ENCODE peak calls at places on chromosomes 3 and 15, in ten cellular contexts. R, G, A, E, W, C, L, Z, M and O are unnamed samples.

GRCh38 chr3:21390136-21390535 is 360.9 kb downstream of the ZNF385D start:
- DNase-seq in E (peak), C (no peak), W (no peak), R (no peak), Z (peak), G (no peak), A (no peak), L (peak), M (no peak), O (peak)

GRCh38 chr15:63250312-63250965 is 27.0 kb upstream of the APH1B start:
- DNase-seq in R (no peak), W (no peak), L (peak), C (no peak), M (no peak), G (no peak), Z (peak), E (peak), A (no peak), O (no peak)

GRCh38 chr3:66442254-66443249 is 58.3 kb downstream of the LRIG1 start:
- DNase-seq in W (peak), L (peak), G (no peak), M (peak), A (no peak), E (peak), Z (peak), R (peak), C (peak), O (no peak)

GRCh38 chr3:27574438-27574795 is 90.2 kb upstream of the SLC4A7 start:
- DNase-seq in M (no peak), R (no peak), C (no peak), Z (no peak), W (no peak), A (no peak), E (no peak), G (no peak), L (no peak), O (no peak)

GRCh38 chr3:98329392-98330124 is 24.1 kb upstream of the OR5K4 start:
- DNase-seq in E (peak), L (peak), R (peak), W (peak), Z (peak), C (peak), M (peak), G (peak), A (peak), O (no peak)

GRCh38 chr3:141333796-141334626 is 34.3 kb upstream of the ZBTB38 start:
- DNase-seq in G (no peak), A (no peak), R (no peak), M (no peak), E (peak), Z (peak), W (no peak), L (no peak), C (no peak), O (no peak)

GRCh38 chr3:72100626-72101187 is 315.8 kb upstream of the PROK2 start:
- DNase-seq in G (peak), C (peak), L (peak), Z (peak), E (peak), W (peak), M (peak), R (peak), A (peak), O (no peak)

GRCh38 chr3:155782390-155782953 is 23.6 kb downstream of the C3orf33 start:
- DNase-seq in E (no peak), R (no peak), C (no peak), G (no peak), L (no peak), Z (no peak), A (no peak), M (no peak), W (no peak), O (no peak)

GRCh38 chr3:64058592-64058991 is 35.3 kb upstream of the PSMD6 start:
- DNase-seq in R (no peak), Z (no peak), A (no peak), W (no peak), E (no peak), L (no peak), G (no peak), M (no peak), C (no peak), O (no peak)

GRCh38 chr3:37872413-37873160 is 10.9 kb downstream of the CTDSPL start:
- DNase-seq in G (no peak), Z (peak), W (no peak), R (no peak), M (no peak), L (no peak), C (no peak), E (no peak), A (no peak), O (no peak)

GRCh38 chr3:86239956-86240355 is 751.0 kb downstream of the VGLL3 start:
- DNase-seq in Z (no peak), W (no peak), M (no peak), E (no peak), R (no peak), L (no peak), A (no peak), C (no peak), G (no peak), O (no peak)

GRCh38 chr3:107452436-107452835 is 70.3 kb upstream of the BBX start:
- DNase-seq in R (no peak), M (no peak), E (peak), C (no peak), Z (peak), L (no peak), G (no peak), A (no peak), W (no peak), O (peak)

GRCh38 chr15:90868261-90868689 is at the start of gene FURIN:
- DNase-seq in W (no peak), M (no peak), G (no peak), C (no peak), R (no peak), Z (no peak), L (no peak), A (no peak), E (no peak), O (no peak)

GRCh38 chr3:12948371-12948770 is 107.0 kb upstream of the RPL32 start:
- DNase-seq in E (peak), A (no peak), G (no peak), R (no peak), L (no peak), C (no peak), M (no peak), W (no peak), Z (peak), O (no peak)

GRCh38 chr3:108092556-108092955 is 1.7 kb upstream of the CD47 start:
- DNase-seq in C (no peak), L (no peak), Z (no peak), W (no peak), M (no peak), E (no peak), G (no peak), R (no peak), A (no peak), O (no peak)

GRCh38 chr3:10419637-10420232 is 85.7 kb downstream of the ATP2B2 start:
- DNase-seq in R (no peak), A (peak), E (no peak), L (no peak), Z (no peak), G (no peak), C (no peak), M (no peak), W (no peak), O (peak)

GRCh38 chr3:128197855-128198254 is 44.6 kb downstream of the EEFSEC start:
- DNase-seq in Z (no peak), E (no peak), M (no peak), L (no peak), W (no peak), A (no peak), R (no peak), G (no peak), C (no peak), O (peak)

GRCh38 chr3:111299070-111299672 is 227.6 kb downstream of the NECTIN3 start:
- DNase-seq in C (no peak), A (no peak), R (no peak), G (no peak), Z (peak), E (peak), L (peak), W (no peak), M (no peak), O (no peak)

GRCh38 chr15:49988766-49989165 is 130.3 kb downstream of the ATP8B4 start:
- DNase-seq in A (no peak), G (no peak), M (no peak), C (no peak), R (no peak), E (no peak), Z (no peak), L (no peak), W (no peak), O (no peak)

GRCh38 chr15:74653426-74654082 is 37.9 kb downstream of the CLK3 start:
- DNase-seq in G (peak), E (peak), M (no peak), R (no peak), C (no peak), L (peak), Z (peak), A (no peak), W (no peak), O (peak)

GRCh38 chr15:66252411-66253295 is 897 bp downstream of the MEGF11 start:
- DNase-seq in R (peak), A (peak), C (peak), M (peak), Z (peak), G (peak), E (peak), L (no peak), W (peak), O (no peak)

GRCh38 chr3:156816091-156816793 is 9.9 kb upstream of the LEKR1 start:
- DNase-seq in Z (peak), M (peak), R (peak), G (no peak), W (peak), E (peak), L (no peak), A (peak), C (peak), O (no peak)

GRCh38 chr3:156817931-156818765 is 8.0 kb upstream of the LEKR1 start:
- DNase-seq in L (no peak), G (no peak), W (no peak), M (no peak), E (no peak), C (no peak), R (no peak), Z (no peak), A (no peak), O (no peak)

GRCh38 chr3:156814295-156814694 is 11.9 kb upstream of the LEKR1 start:
- DNase-seq in G (no peak), A (no peak), Z (no peak), C (no peak), M (no peak), R (no peak), W (no peak), L (no peak), E (no peak), O (no peak)

GRCh38 chr3:156818890-156819289 is 7.3 kb upstream of the LEKR1 start:
- DNase-seq in L (no peak), E (peak), A (no peak), Z (peak), G (no peak), M (no peak), R (no peak), W (no peak), C (no peak), O (peak)

GRCh38 chr3:156816794-156817741 is 9.1 kb upstream of the LEKR1 start:
- DNase-seq in M (peak), R (peak), W (peak), E (peak), Z (peak), C (peak), A (peak), L (peak), G (peak), O (peak)
- TF ChIP-seq CTCF in M (no peak), R (no peak), W (no peak), E (peak), Z (no peak), C (no peak), A (no peak), L (no peak), G (peak), O (peak)

DNA sequence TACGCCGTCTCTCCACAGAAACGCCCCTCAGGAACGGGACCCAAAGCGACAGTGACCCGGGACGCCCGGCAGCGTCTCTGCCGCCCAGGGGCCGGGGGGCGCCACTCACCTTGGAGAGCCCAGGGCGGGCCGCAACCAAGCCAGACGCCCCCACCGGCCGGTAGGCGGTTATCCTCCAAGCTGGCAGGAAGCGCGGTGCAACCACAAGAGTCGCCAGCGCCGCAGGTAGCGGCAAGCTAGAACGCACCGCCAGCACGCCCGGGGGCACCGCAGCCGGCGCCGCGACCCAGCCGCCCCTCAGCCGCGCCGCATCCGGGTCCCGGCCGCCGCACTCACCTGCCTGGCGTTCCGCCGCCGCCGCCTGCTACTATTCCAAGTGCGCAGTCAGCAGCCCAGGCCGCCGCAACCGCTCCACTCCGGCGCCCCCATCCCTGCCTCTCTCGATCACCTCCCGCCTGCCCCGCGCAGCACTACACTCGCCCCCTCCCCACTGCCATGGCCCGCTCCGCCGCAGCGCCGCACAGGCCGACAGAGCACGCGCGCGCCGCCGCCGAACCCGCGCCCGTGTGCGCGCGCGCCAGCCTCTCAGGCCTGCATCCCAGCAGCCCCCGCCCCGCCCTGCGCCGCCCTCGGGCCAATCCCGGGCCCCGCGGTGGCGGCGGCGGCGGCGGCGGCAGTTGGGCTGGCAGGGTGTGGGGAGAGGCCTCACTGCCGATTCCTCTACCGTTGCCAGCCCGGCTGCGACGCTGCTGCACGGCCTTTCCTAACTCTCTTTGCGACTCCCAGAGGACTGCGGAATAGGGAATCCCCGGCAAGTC is at the start of gene PIK3CB:
- DNase-seq in G (peak), M (peak), L (no peak), W (peak), Z (peak), A (peak), E (peak), C (peak), R (peak), O (no peak)
- TF ChIP-seq CTCF in G (peak), M (peak), L (no peak), W (peak), Z (no peak), A (no peak), E (peak), C (no peak), R (peak), O (peak)

GRCh38 chr15:45200799-45201556 is 13.2 kb upstream of the SHF start:
- DNase-seq in E (peak), M (peak), W (peak), G (peak), C (peak), R (peak), Z (peak), A (peak), L (peak), O (no peak)

GRCh38 chr15:45201557-45202246 is 13.9 kb upstream of the SHF start:
- DNase-seq in E (no peak), G (no peak), A (no peak), R (no peak), M (no peak), L (no peak), Z (no peak), W (no peak), C (peak), O (no peak)

GRCh38 chr15:45200001-45200798 is 12.4 kb upstream of the SHF start:
- DNase-seq in R (peak), W (peak), L (peak), A (peak), M (peak), C (peak), E (peak), Z (peak), G (peak), O (peak)

GRCh38 chr15:45203182-45203581 is 15.4 kb upstream of the SHF start:
- DNase-seq in R (no peak), W (no peak), E (no peak), G (no peak), C (no peak), M (peak), L (no peak), Z (peak), A (no peak), O (no peak)

DNA sequence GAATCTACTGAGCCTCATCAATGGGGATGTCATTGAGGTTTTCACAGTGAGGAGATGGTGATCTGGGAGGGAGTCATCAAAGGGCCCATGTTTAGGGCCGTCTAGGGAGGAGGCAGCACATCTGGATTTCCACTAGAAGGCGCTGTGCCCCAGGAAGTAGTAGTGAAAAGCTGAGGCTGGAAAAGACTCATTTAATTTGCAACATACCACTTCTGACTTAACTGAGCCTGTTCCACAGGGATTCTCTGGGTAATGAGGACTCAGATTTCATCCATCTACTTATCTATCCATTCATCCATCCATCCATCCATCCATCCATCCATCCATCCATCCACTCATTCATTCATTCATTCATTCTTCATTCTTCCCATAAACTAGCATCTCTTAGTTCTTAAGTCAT is 17.4 kb upstream of the SHF start:
- DNase-seq in W (peak), E (peak), A (peak), M (peak), L (peak), C (peak), Z (peak), G (peak), R (peak), O (no peak)
- TF ChIP-seq CTCF in W (peak), E (peak), A (peak), M (peak), L (peak), C (peak), Z (peak), G (peak), R (peak), O (peak)

GRCh38 chr15:81176291-81176893 is 20.3 kb upstream of the IL16 start:
- DNase-seq in A (no peak), W (peak), L (no peak), R (peak), Z (no peak), C (peak), E (no peak), G (no peak), M (peak), O (no peak)
- TF ChIP-seq CTCF in A (no peak), W (peak), L (no peak), R (no peak), Z (peak), C (no peak), E (no peak), G (no peak), M (no peak), O (no peak)

GRCh38 chr3:194686414-194686815 is 732 bp downstream of the FAM43A start:
- DNase-seq in A (no peak), M (no peak), E (no peak), R (no peak), L (no peak), G (no peak), Z (no peak), W (no peak), C (no peak), O (no peak)

GRCh38 chr3:194686816-194687637 is 1.3 kb downstream of the FAM43A start:
- DNase-seq in Z (peak), G (peak), C (no peak), M (peak), R (peak), W (peak), E (peak), L (no peak), A (peak), O (no peak)

GRCh38 chr3:194688946-194689345 is 3.3 kb downstream of the FAM43A start:
- DNase-seq in G (no peak), Z (no peak), L (no peak), R (no peak), C (no peak), E (no peak), A (no peak), M (no peak), W (no peak), O (no peak)

GRCh38 chr3:194688207-194688711 is 2.6 kb downstream of the FAM43A start:
- DNase-seq in L (no peak), W (peak), A (peak), G (peak), E (peak), Z (no peak), C (peak), R (peak), M (no peak), O (no peak)

GRCh38 chr3:194687638-194688206 is 2.0 kb downstream of the FAM43A start:
- DNase-seq in W (peak), E (peak), Z (peak), M (peak), A (peak), L (no peak), G (peak), C (peak), R (peak), O (no peak)
- TF ChIP-seq CTCF in W (peak), E (peak), Z (peak), M (peak), A (no peak), L (peak), G (no peak), C (peak), R (peak), O (peak)

GRCh38 chr3:104988491-104988890 is 378.2 kb upstream of the ALCAM start:
- DNase-seq in E (no peak), L (no peak), R (no peak), C (no peak), A (no peak), G (no peak), M (no peak), W (no peak), Z (peak), O (no peak)

GRCh38 chr3:104992618-104993017 is 374.1 kb upstream of the ALCAM start:
- DNase-seq in G (peak), A (no peak), E (no peak), M (no peak), Z (no peak), L (peak), C (no peak), R (no peak), W (no peak), O (no peak)

GRCh38 chr3:104990758-104991157 is 376.0 kb upstream of the ALCAM start:
- DNase-seq in A (no peak), W (no peak), L (no peak), M (no peak), G (no peak), E (no peak), R (no peak), C (no peak), Z (no peak), O (no peak)

GRCh38 chr3:104989878-104990277 is 376.8 kb upstream of the ALCAM start:
- DNase-seq in M (no peak), W (no peak), Z (no peak), E (no peak), A (no peak), R (no peak), G (no peak), L (no peak), C (no peak), O (no peak)

DNA sequence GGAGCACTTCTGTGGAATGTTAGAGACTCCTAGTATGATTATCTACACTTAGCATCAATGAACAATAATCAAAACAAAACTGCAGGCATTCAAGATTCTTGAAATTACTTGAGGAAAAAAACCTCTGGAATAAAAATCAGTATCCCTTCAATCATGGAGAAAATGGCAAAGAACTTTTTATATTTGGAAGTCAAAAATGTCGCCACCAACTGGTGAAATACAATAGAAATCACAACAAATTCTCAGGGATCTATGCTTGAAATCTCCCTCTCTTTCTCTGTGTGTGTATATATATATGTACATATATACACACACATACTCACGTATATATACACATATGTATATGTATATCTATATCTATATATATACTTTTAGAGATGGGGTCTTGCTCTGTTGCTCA is 378.9 kb upstream of the ALCAM start:
- DNase-seq in M (no peak), G (no peak), Z (peak), W (no peak), R (no peak), A (no peak), L (no peak), E (no peak), C (no peak), O (no peak)
- TF ChIP-seq CTCF in M (peak), G (peak), Z (no peak), W (no peak), R (no peak), A (no peak), L (no peak), E (no peak), C (no peak), O (no peak)